ENCODE peak calls at places on chromosomes 13 and 19, in four cellular contexts. Z, C, A and P are unnamed samples.

GRCh38 chr19:36041831-36042230 is 9.2 kb upstream of the CLIP3 start:
- DNase-seq in Z (peak), C (peak), A (no peak), P (no peak)

GRCh38 chr13:51887441-51887840 is 25.7 kb downstream of the CCDC70 start:
- DNase-seq in Z (no peak), C (no peak), A (no peak), P (no peak)

GRCh38 chr19:33094504-33095067 is 13.6 kb downstream of the GPATCH1 start:
- DNase-seq in Z (no peak), C (no peak), A (no peak), P (no peak)

GRCh38 chr13:101554420-101555125 is 102.1 kb downstream of the ITGBL1 start:
- DNase-seq in Z (no peak), C (no peak), A (no peak), P (no peak)

GRCh38 chr13:19817510-19818158 is 34.9 kb upstream of the PSPC1 start:
- DNase-seq in Z (no peak), C (no peak), A (no peak), P (peak)

GRCh38 chr19:8501547-8501946 is 893 bp downstream of the PRAM1 start:
- DNase-seq in Z (no peak), C (no peak), A (no peak), P (no peak)

GRCh38 chr13:86892330-86892729 is 778.8 kb upstream of the SLITRK5 start:
- DNase-seq in Z (peak), C (no peak), A (no peak), P (no peak)

GRCh38 chr13:60230593-60230992 is 66.9 kb upstream of the DIAPH3 start:
- DNase-seq in Z (peak), C (peak), A (no peak), P (no peak)

GRCh38 chr19:32570081-32570785 is 10.8 kb upstream of the PDCD5 start:
- DNase-seq in Z (peak), C (peak), A (peak), P (peak)

GRCh38 chr19:3278749-3279148 is 54.3 kb downstream of the CELF5 start:
- DNase-seq in Z (no peak), C (no peak), A (no peak), P (no peak)

GRCh38 chr13:24821207-24821606 is 57.2 kb downstream of the RNF17 start:
- DNase-seq in Z (no peak), C (no peak), A (no peak), P (no peak)

GRCh38 chr13:33611016-33611805 is 206.7 kb upstream of the RFC3 start:
- DNase-seq in Z (peak), C (no peak), A (no peak), P (peak)

GRCh38 chr13:54599413-54599812 is 1570.8 kb downstream of the OLFM4 start:
- DNase-seq in Z (no peak), C (no peak), A (no peak), P (no peak)

GRCh38 chr19:58330458-58330857 is 3.7 kb downstream of the ZSCAN22 start:
- DNase-seq in Z (peak), C (no peak), A (no peak), P (peak)

GRCh38 chr13:69644447-69644846 is 463.2 kb upstream of the ATXN8OS start:
- DNase-seq in Z (no peak), C (no peak), A (no peak), P (no peak)

GRCh38 chr19:932647-933552 is 7.1 kb downstream of the ARID3A start:
- DNase-seq in Z (peak), C (no peak), A (no peak), P (peak)

GRCh38 chr19:29278716-29279115 is 65.8 kb upstream of the UQCRFS1 start:
- DNase-seq in Z (no peak), C (no peak), A (no peak), P (no peak)

GRCh38 chr19:33110201-33110910 is 21.6 kb upstream of the WDR88 start:
- DNase-seq in Z (peak), C (peak), A (no peak), P (peak)

GRCh38 chr13:112657850-112658445 is 31.9 kb upstream of the ATP11A start:
- DNase-seq in Z (peak), C (peak), A (no peak), P (no peak)

GRCh38 chr13:94435604-94436226 is 43.8 kb downstream of the DCT start:
- DNase-seq in Z (peak), C (peak), A (no peak), P (peak)

GRCh38 chr19:29690842-29691241 is 24.2 kb downstream of the C19orf12 start:
- DNase-seq in Z (peak), C (peak), A (peak), P (peak)

GRCh38 chr19:1136918-1137317 is 33.1 kb downstream of the GPX4 start:
- DNase-seq in Z (no peak), C (no peak), A (no peak), P (no peak)

GRCh38 chr13:37534181-37534580 is 64.4 kb downstream of the POSTN start:
- DNase-seq in Z (peak), C (no peak), A (no peak), P (peak)

GRCh38 chr13:75305057-75305456 is 176.9 kb downstream of the TBC1D4 start:
- DNase-seq in Z (peak), C (no peak), A (no peak), P (peak)

GRCh38 chr19:12825259-12826131 is 8.9 kb downstream of the RTBDN start:
- DNase-seq in Z (no peak), C (no peak), A (no peak), P (peak)

GRCh38 chr19:13269348-13269747 is 119.1 kb downstream of the IER2 start:
- DNase-seq in Z (no peak), C (no peak), A (no peak), P (no peak)

GRCh38 chr13:41614671-41615519 is 157.5 kb downstream of the RGCC start:
- DNase-seq in Z (no peak), C (no peak), A (no peak), P (peak)

GRCh38 chr13:110382229-110382628 is 75.1 kb downstream of the COL4A2 start:
- DNase-seq in Z (peak), C (peak), A (no peak), P (peak)

GRCh38 chr19:54014920-54015560 is 23.6 kb downstream of the CACNG6 start:
- DNase-seq in Z (no peak), C (no peak), A (no peak), P (no peak)

GRCh38 chr13:99415851-99416331 is 85.4 kb upstream of the TM9SF2 start:
- DNase-seq in Z (no peak), C (no peak), A (no peak), P (no peak)

GRCh38 chr13:102510072-102510471 is 86.7 kb upstream of the TPP2 start:
- DNase-seq in Z (no peak), C (no peak), A (no peak), P (no peak)

GRCh38 chr19:15200575-15201364 is at the start of gene NOTCH3:
- DNase-seq in Z (no peak), C (no peak), A (no peak), P (no peak)

GRCh38 chr13:92823059-92823458 is 403.5 kb upstream of the GPC6 start:
- DNase-seq in Z (no peak), C (no peak), A (no peak), P (no peak)

GRCh38 chr13:30892966-30893365 is 13.1 kb upstream of the MEDAG start:
- DNase-seq in Z (peak), C (peak), A (no peak), P (peak)